ENCODE peak calls at places on chromosomes 5 and 9, in eight cellular contexts. H, A, K, Z, F, M, I and N are unnamed samples.

GRCh38 chr5:143405063-143405746 is 1.7 kb upstream of the NR3C1 start:
- DNase-seq in H (peak; percentile 67), A (peak; percentile 76), K (peak; percentile 97), Z (peak; percentile 90), F (peak; percentile 89), M (peak; percentile 77), I (peak; percentile 77), N (peak; percentile 89)

GRCh38 chr5:71938886-71939285 is 168.4 kb upstream of the MAP1B start:
- DNase-seq in H (peak; percentile 15), A (no peak), K (no peak), Z (no peak), F (no peak), M (no peak), I (no peak), N (no peak)

GRCh38 chr5:50401337-50401736 is 39.8 kb downstream of the EMB start:
- DNase-seq in H (no peak), A (no peak), K (no peak), Z (no peak), F (no peak), M (no peak), I (no peak), N (no peak)

GRCh38 chr5:93578179-93578812 is 2.7 kb downstream of the NR2F1-AS1 start:
- DNase-seq in H (no peak), A (no peak), K (no peak), Z (no peak), F (no peak), M (peak; percentile 3), I (no peak), N (no peak)

GRCh38 chr5:23450187-23450586 is 57.2 kb upstream of the PRDM9 start:
- DNase-seq in H (no peak), A (no peak), K (no peak), Z (no peak), F (no peak), M (no peak), I (no peak), N (no peak)

GRCh38 chr5:59097116-59097515 is 514.2 kb downstream of the RAB3C start:
- DNase-seq in H (no peak), A (no peak), K (no peak), Z (no peak), F (no peak), M (no peak), I (no peak), N (peak; percentile 30)

GRCh38 chr5:179301376-179301775 is 43.9 kb downstream of the ADAMTS2 start:
- DNase-seq in H (no peak), A (no peak), K (no peak), Z (no peak), F (peak; percentile 2), M (no peak), I (no peak), N (no peak)

GRCh38 chr9:118577121-118577520 is 792.1 kb downstream of the BRINP1 start:
- DNase-seq in H (no peak), A (no peak), K (no peak), Z (no peak), F (no peak), M (no peak), I (no peak), N (peak; percentile 49)

GRCh38 chr9:107759823-107760166 is 270.2 kb upstream of the KLF4 start:
- DNase-seq in H (no peak), A (no peak), K (no peak), Z (no peak), F (no peak), M (no peak), I (no peak), N (no peak)

GRCh38 chr5:135382131-135382530 is 16.9 kb downstream of the MACROH2A1 start:
- DNase-seq in H (no peak), A (no peak), K (no peak), Z (no peak), F (no peak), M (no peak), I (no peak), N (no peak)

GRCh38 chr5:5304361-5305035 is 118.0 kb upstream of the ICE1 start:
- DNase-seq in H (no peak), A (no peak), K (no peak), Z (peak; percentile 4), F (no peak), M (no peak), I (no peak), N (no peak)

GRCh38 chr5:141951341-141951781 is 6.6 kb downstream of the PCDH12 start:
- DNase-seq in H (no peak), A (no peak), K (peak; percentile 54), Z (peak; percentile 66), F (no peak), M (peak; percentile 62), I (peak; percentile 61), N (peak; percentile 11)